ENCODE peak calls at places on chromosomes 6 and 20, in six cellular contexts. One of them, this sample, is unnamed.

GRCh38 chr6:44363377-44363926 is 21.0 kb downstream of the SPATS1 start:
- DNase-seq in spleen: no peak
- DNase-seq in mucosa of gallbladder: no peak
- DNase-seq in right lobe of liver: no peak
- DNase-seq in HCT116: no peak
- DNase-seq in pancreas: no peak
- DNase-seq in this sample: no peak

GRCh38 chr6:136408205-136408604 is 118.6 kb upstream of the BCLAF1 start:
- DNase-seq in spleen: no peak
- DNase-seq in mucosa of gallbladder: no peak
- DNase-seq in right lobe of liver: no peak
- DNase-seq in HCT116: no peak
- DNase-seq in pancreas: no peak
- DNase-seq in this sample: no peak

GRCh38 chr6:3247255-3248146 is 11.2 kb upstream of the PSMG4 start:
- DNase-seq in spleen: no peak
- DNase-seq in mucosa of gallbladder: peak
- DNase-seq in right lobe of liver: peak
- DNase-seq in HCT116: no peak
- DNase-seq in pancreas: no peak
- DNase-seq in this sample: peak

GRCh38 chr20:24098886-24099285 is 110.3 kb upstream of the GGTLC1 start:
- DNase-seq in spleen: no peak
- DNase-seq in mucosa of gallbladder: no peak
- DNase-seq in right lobe of liver: no peak
- DNase-seq in HCT116: no peak
- DNase-seq in pancreas: no peak
- DNase-seq in this sample: no peak

GRCh38 chr20:53672484-53673129 is 79.0 kb upstream of the ZNF217 start:
- DNase-seq in spleen: no peak
- DNase-seq in mucosa of gallbladder: no peak
- DNase-seq in right lobe of liver: no peak
- DNase-seq in HCT116: no peak
- DNase-seq in pancreas: no peak
- DNase-seq in this sample: no peak

GRCh38 chr6:170476360-170476759 is 76.7 kb downstream of the PSMB1 start:
- DNase-seq in spleen: no peak
- DNase-seq in mucosa of gallbladder: no peak
- DNase-seq in right lobe of liver: no peak
- DNase-seq in HCT116: no peak
- DNase-seq in pancreas: no peak
- DNase-seq in this sample: no peak

GRCh38 chr20:10902836-10903410 is 229.1 kb upstream of the JAG1 start:
- DNase-seq in spleen: no peak
- DNase-seq in mucosa of gallbladder: no peak
- DNase-seq in right lobe of liver: no peak
- DNase-seq in HCT116: no peak
- DNase-seq in pancreas: no peak
- DNase-seq in this sample: no peak

GRCh38 chr6:29685718-29686326 is 4.9 kb upstream of the ZFP57 start:
- DNase-seq in spleen: no peak
- DNase-seq in mucosa of gallbladder: peak
- DNase-seq in right lobe of liver: no peak
- DNase-seq in HCT116: no peak
- DNase-seq in pancreas: no peak
- DNase-seq in this sample: no peak

GRCh38 chr20:52747736-52748135 is 224.4 kb upstream of the TSHZ2 start:
- DNase-seq in spleen: no peak
- DNase-seq in mucosa of gallbladder: no peak
- DNase-seq in right lobe of liver: no peak
- DNase-seq in HCT116: no peak
- DNase-seq in pancreas: no peak
- DNase-seq in this sample: no peak

GRCh38 chr6:56486681-56487080 is 156.0 kb downstream of the DST start:
- DNase-seq in spleen: no peak
- DNase-seq in mucosa of gallbladder: no peak
- DNase-seq in right lobe of liver: no peak
- DNase-seq in HCT116: no peak
- DNase-seq in pancreas: no peak
- DNase-seq in this sample: no peak

GRCh38 chr6:45724511-45724910 is 291.1 kb downstream of the CLIC5 start:
- DNase-seq in spleen: no peak
- DNase-seq in mucosa of gallbladder: peak
- DNase-seq in right lobe of liver: no peak
- DNase-seq in HCT116: peak
- DNase-seq in pancreas: no peak
- DNase-seq in this sample: no peak

GRCh38 chr20:8583209-8584106 is 451.4 kb downstream of the PLCB1 start:
- DNase-seq in spleen: no peak
- DNase-seq in mucosa of gallbladder: no peak
- DNase-seq in right lobe of liver: no peak
- DNase-seq in HCT116: no peak
- DNase-seq in pancreas: no peak
- DNase-seq in this sample: no peak

This sample was measured in prostate gland.